ENCODE peak calls at places on chromosomes 4 and X, in five cellular contexts. One of them, this sample, is unnamed.

GRCh38 chrX:150332023-150332422 is 31.1 kb upstream of the MAMLD1 start:
- DNase-seq in gastrocnemius medialis: no peak
- DNase-seq in neuronal stem cell: no peak
- DNase-seq in astrocyte: no peak
- DNase-seq in body of pancreas: no peak
- DNase-seq in this sample: no peak

GRCh38 chrX:103536071-103536470 is 16.8 kb upstream of the RAB40A start:
- DNase-seq in gastrocnemius medialis: no peak
- DNase-seq in neuronal stem cell: no peak
- DNase-seq in astrocyte: no peak
- DNase-seq in body of pancreas: no peak
- DNase-seq in this sample: no peak

GRCh38 chrX:31021537-31021936 is 50.3 kb downstream of the FTHL17 start:
- DNase-seq in gastrocnemius medialis: no peak
- DNase-seq in neuronal stem cell: no peak
- DNase-seq in astrocyte: no peak
- DNase-seq in body of pancreas: no peak
- DNase-seq in this sample: no peak

GRCh38 chrX:18174209-18174608 is 46.5 kb downstream of the BEND2 start:
- DNase-seq in gastrocnemius medialis: no peak
- DNase-seq in neuronal stem cell: no peak
- DNase-seq in astrocyte: no peak
- DNase-seq in body of pancreas: no peak
- DNase-seq in this sample: no peak

GRCh38 chr4:11455201-11455835 is 26.6 kb upstream of the HS3ST1 start:
- DNase-seq in gastrocnemius medialis: no peak
- DNase-seq in neuronal stem cell: no peak
- DNase-seq in astrocyte: no peak
- DNase-seq in body of pancreas: no peak
- DNase-seq in this sample: no peak

GRCh38 chrX:104921606-104922205 is 298.8 kb downstream of the TEX13A start:
- DNase-seq in gastrocnemius medialis: no peak
- DNase-seq in neuronal stem cell: no peak
- DNase-seq in astrocyte: no peak
- DNase-seq in body of pancreas: peak
- DNase-seq in this sample: no peak

GRCh38 chr4:114807759-114808404 is 209.3 kb downstream of the UGT8 start:
- DNase-seq in gastrocnemius medialis: no peak
- DNase-seq in neuronal stem cell: peak
- DNase-seq in astrocyte: no peak
- DNase-seq in body of pancreas: peak
- DNase-seq in this sample: no peak

GRCh38 chr4:113469023-113469390 is 292.5 kb downstream of the CAMK2D start:
- DNase-seq in gastrocnemius medialis: no peak
- DNase-seq in neuronal stem cell: no peak
- DNase-seq in astrocyte: no peak
- DNase-seq in body of pancreas: no peak
- DNase-seq in this sample: no peak

GRCh38 chr4:173288296-173288695 is 45.9 kb downstream of the HMGB2 start:
- DNase-seq in gastrocnemius medialis: no peak
- DNase-seq in neuronal stem cell: peak
- DNase-seq in astrocyte: peak
- DNase-seq in body of pancreas: peak
- DNase-seq in this sample: peak

GRCh38 chr4:20615492-20616136 is 84.6 kb upstream of the PACRGL start:
- DNase-seq in gastrocnemius medialis: no peak
- DNase-seq in neuronal stem cell: no peak
- DNase-seq in astrocyte: peak
- DNase-seq in body of pancreas: no peak
- DNase-seq in this sample: no peak

GRCh38 chr4:25351777-25352421 is 25.2 kb upstream of the ANAPC4 start:
- DNase-seq in gastrocnemius medialis: no peak
- DNase-seq in neuronal stem cell: no peak
- DNase-seq in astrocyte: peak
- DNase-seq in body of pancreas: no peak
- DNase-seq in this sample: no peak

GRCh38 chrX:97389761-97390192 is 506.1 kb downstream of the RPA4 start:
- DNase-seq in gastrocnemius medialis: no peak
- DNase-seq in neuronal stem cell: no peak
- DNase-seq in astrocyte: peak
- DNase-seq in body of pancreas: no peak
- DNase-seq in this sample: no peak

GRCh38 chr4:90069151-90069550 is 58.0 kb upstream of the CCSER1 start:
- DNase-seq in gastrocnemius medialis: no peak
- DNase-seq in neuronal stem cell: no peak
- DNase-seq in astrocyte: peak
- DNase-seq in body of pancreas: no peak
- DNase-seq in this sample: no peak

GRCh38 chr4:168882650-168883233 is 127.3 kb downstream of the CBR4 start:
- DNase-seq in gastrocnemius medialis: peak
- DNase-seq in neuronal stem cell: no peak
- DNase-seq in astrocyte: no peak
- DNase-seq in body of pancreas: no peak
- DNase-seq in this sample: no peak

GRCh38 chr4:67122029-67122428 is 423.3 kb downstream of the CENPC start:
- DNase-seq in gastrocnemius medialis: no peak
- DNase-seq in neuronal stem cell: no peak
- DNase-seq in astrocyte: no peak
- DNase-seq in body of pancreas: no peak
- DNase-seq in this sample: no peak

GRCh38 chrX:16825306-16826035 is 39.2 kb downstream of the TXLNG start:
- DNase-seq in gastrocnemius medialis: no peak
- DNase-seq in neuronal stem cell: no peak
- DNase-seq in astrocyte: peak
- DNase-seq in body of pancreas: no peak
- DNase-seq in this sample: no peak

GRCh38 chrX:2474280-2474962 is 26.4 kb downstream of the DHRSX start:
- DNase-seq in gastrocnemius medialis: no peak
- DNase-seq in neuronal stem cell: no peak
- DNase-seq in astrocyte: no peak
- DNase-seq in body of pancreas: no peak
- DNase-seq in this sample: no peak

GRCh38 chrX:12237771-12238170 is 99.5 kb downstream of the FRMPD4 start:
- DNase-seq in gastrocnemius medialis: no peak
- DNase-seq in neuronal stem cell: no peak
- DNase-seq in astrocyte: no peak
- DNase-seq in body of pancreas: no peak
- DNase-seq in this sample: no peak

GRCh38 chr4:48704091-48704802 is 75.8 kb downstream of the FRYL start:
- DNase-seq in gastrocnemius medialis: no peak
- DNase-seq in neuronal stem cell: no peak
- DNase-seq in astrocyte: no peak
- DNase-seq in body of pancreas: no peak
- DNase-seq in this sample: no peak

GRCh38 chrX:123993326-123993725 is 31.8 kb downstream of the STAG2 start:
- DNase-seq in gastrocnemius medialis: no peak
- DNase-seq in neuronal stem cell: no peak
- DNase-seq in astrocyte: peak
- DNase-seq in body of pancreas: no peak
- DNase-seq in this sample: no peak

GRCh38 chr4:59685626-59686025 is 1514.5 kb upstream of the ADGRL3 start:
- DNase-seq in gastrocnemius medialis: no peak
- DNase-seq in neuronal stem cell: no peak
- DNase-seq in astrocyte: no peak
- DNase-seq in body of pancreas: no peak
- DNase-seq in this sample: no peak
- H3K27ac ChIP-seq in gastrocnemius medialis: no peak
- H3K27ac ChIP-seq in neuronal stem cell: no peak
- H3K27ac ChIP-seq in astrocyte: no peak
- H3K27ac ChIP-seq in body of pancreas: no peak
- H3K27ac ChIP-seq in this sample: no peak

GRCh38 chr4:5722328-5722727 is 11.3 kb downstream of the EVC start:
- DNase-seq in gastrocnemius medialis: no peak
- DNase-seq in neuronal stem cell: no peak
- DNase-seq in astrocyte: peak
- DNase-seq in body of pancreas: peak
- DNase-seq in this sample: no peak
- H3K27ac ChIP-seq in gastrocnemius medialis: no peak
- H3K27ac ChIP-seq in neuronal stem cell: no peak
- H3K27ac ChIP-seq in astrocyte: no peak
- H3K27ac ChIP-seq in body of pancreas: no peak
- H3K27ac ChIP-seq in this sample: no peak

DNA sequence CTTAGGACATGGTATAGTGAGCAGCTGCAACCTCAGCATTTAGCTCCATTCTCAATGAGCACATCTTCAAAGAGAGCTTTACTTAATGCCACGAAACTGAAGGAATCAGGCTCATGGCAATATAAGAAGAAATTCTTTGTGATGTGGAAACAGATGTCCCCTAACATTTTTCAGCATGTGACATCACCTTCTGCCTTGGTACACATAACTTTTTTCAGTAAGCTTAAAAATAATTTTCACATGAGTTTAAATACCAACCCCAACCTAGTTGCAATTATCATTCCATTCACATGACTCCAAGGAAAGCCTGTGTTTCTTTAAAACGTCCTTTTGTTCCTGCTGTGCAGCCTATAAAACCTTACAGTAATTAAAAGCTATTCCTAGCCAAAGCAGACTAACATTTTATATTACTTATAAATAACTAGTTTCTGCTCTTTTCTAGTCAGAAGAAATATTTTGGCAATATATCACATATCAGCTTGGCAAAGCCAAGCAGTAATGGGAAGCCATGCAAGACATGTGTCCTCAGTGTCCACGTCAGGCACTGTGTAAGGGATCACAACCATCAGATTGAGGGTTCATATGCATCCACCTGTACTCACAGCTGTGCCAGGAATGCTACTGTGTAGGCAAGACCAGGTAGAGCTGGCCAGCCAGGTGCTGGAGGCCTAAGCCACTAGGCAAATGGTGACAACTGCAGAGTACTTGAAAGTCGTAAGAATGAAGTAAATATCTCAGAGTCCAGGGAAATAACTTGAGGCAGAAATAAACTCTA is 466.6 kb downstream of the INPP4B start:
- DNase-seq in gastrocnemius medialis: no peak
- DNase-seq in neuronal stem cell: no peak
- DNase-seq in astrocyte: peak
- DNase-seq in body of pancreas: peak
- DNase-seq in this sample: no peak
- H3K27ac ChIP-seq in gastrocnemius medialis: peak
- H3K27ac ChIP-seq in neuronal stem cell: no peak
- H3K27ac ChIP-seq in astrocyte: peak
- H3K27ac ChIP-seq in body of pancreas: peak
- H3K27ac ChIP-seq in this sample: peak

GRCh38 chrX:54482839-54483593 is 13.0 kb downstream of the FGD1 start:
- DNase-seq in gastrocnemius medialis: no peak
- DNase-seq in neuronal stem cell: no peak
- DNase-seq in astrocyte: no peak
- DNase-seq in body of pancreas: no peak
- DNase-seq in this sample: no peak

GRCh38 chrX:54484666-54485065 is 11.4 kb downstream of the FGD1 start:
- DNase-seq in gastrocnemius medialis: no peak
- DNase-seq in neuronal stem cell: no peak
- DNase-seq in astrocyte: no peak
- DNase-seq in body of pancreas: no peak
- DNase-seq in this sample: no peak

GRCh38 chrX:54481751-54482150 is 14.3 kb downstream of the FGD1 start:
- DNase-seq in gastrocnemius medialis: no peak
- DNase-seq in neuronal stem cell: no peak
- DNase-seq in astrocyte: no peak
- DNase-seq in body of pancreas: no peak
- DNase-seq in this sample: no peak

GRCh38 chrX:54479471-54480122 is 16.4 kb downstream of the FGD1 start:
- DNase-seq in gastrocnemius medialis: no peak
- DNase-seq in neuronal stem cell: no peak
- DNase-seq in astrocyte: no peak
- DNase-seq in body of pancreas: no peak
- DNase-seq in this sample: no peak

DNA sequence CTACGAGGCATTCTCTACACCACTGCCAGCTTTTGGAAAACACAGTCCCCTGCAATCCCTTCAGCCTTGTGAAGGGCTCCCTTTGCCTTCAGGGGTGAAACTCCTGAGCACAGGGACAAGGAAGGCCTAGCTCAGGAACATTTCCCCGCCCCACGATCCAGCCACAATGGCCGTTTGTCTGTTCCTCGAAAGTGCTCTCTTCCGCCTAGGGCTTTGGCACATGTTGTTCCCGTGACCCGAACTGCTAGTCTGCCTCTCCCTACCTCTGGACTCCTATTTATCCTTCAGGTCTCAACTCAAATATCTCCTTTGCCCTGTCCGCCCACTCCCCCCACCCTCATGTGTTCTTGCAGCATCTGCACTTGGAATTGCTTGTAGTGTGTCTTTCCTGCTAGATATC is 12.1 kb downstream of the FGD1 start:
- DNase-seq in gastrocnemius medialis: no peak
- DNase-seq in neuronal stem cell: no peak
- DNase-seq in astrocyte: no peak
- DNase-seq in body of pancreas: no peak
- DNase-seq in this sample: no peak
- H3K27ac ChIP-seq in gastrocnemius medialis: no peak
- H3K27ac ChIP-seq in neuronal stem cell: no peak
- H3K27ac ChIP-seq in astrocyte: no peak
- H3K27ac ChIP-seq in body of pancreas: no peak
- H3K27ac ChIP-seq in this sample: peak

GRCh38 chr4:41209187-41209586 is 5.2 kb downstream of the APBB2 start:
- DNase-seq in gastrocnemius medialis: peak
- DNase-seq in neuronal stem cell: no peak
- DNase-seq in astrocyte: peak
- DNase-seq in body of pancreas: peak
- DNase-seq in this sample: no peak
- H3K27ac ChIP-seq in gastrocnemius medialis: peak
- H3K27ac ChIP-seq in neuronal stem cell: no peak
- H3K27ac ChIP-seq in astrocyte: peak
- H3K27ac ChIP-seq in body of pancreas: no peak
- H3K27ac ChIP-seq in this sample: peak

DNA sequence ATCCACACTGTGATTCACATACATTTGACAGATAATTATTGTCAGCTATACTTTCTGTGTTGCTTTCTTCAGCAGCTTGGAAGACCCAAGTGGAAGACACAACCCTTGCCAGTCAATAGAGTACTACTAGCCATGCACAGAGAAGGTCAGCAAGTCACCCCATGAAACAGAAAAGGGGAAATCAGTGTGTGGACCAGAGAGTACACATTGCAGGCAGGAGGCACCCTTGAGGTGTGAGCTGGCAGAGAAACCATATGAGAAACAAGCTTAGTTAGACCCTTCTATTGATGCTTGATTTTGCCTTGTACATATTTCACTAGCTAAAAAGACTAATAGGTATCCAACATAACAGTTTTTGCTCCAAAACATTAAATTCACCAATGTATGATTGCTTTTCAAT is 99.5 kb downstream of the NLGN4X start:
- DNase-seq in gastrocnemius medialis: no peak
- DNase-seq in neuronal stem cell: no peak
- DNase-seq in astrocyte: no peak
- DNase-seq in body of pancreas: no peak
- DNase-seq in this sample: no peak
- H3K27ac ChIP-seq in gastrocnemius medialis: no peak
- H3K27ac ChIP-seq in neuronal stem cell: no peak
- H3K27ac ChIP-seq in astrocyte: no peak
- H3K27ac ChIP-seq in body of pancreas: no peak
- H3K27ac ChIP-seq in this sample: no peak

This sample was measured in right atrium auricular region.